ENCODE peak calls at places on chromosome X, in ten cellular contexts. K is NCI-H1694, O is T-helper 9 cell, S is T follicular helper cell, T is NAMALWA, N is stromal cell of bone marrow, R is T-helper 1 cell, G is AG04450, M is brain microvascular endothelial cell, Q is H9. D is an unnamed sample.
A peak's percentile ranks its signal among the peaks of the same experiment; 100 is the strongest.

GRCh38 chrX:133776072-133776471 is 209.3 kb downstream of the GPC3 start:
- DNase-seq in N (no peak), R (no peak), S (peak; percentile 8), O (peak; percentile 23), M (peak; percentile 10), K (peak; percentile 3), G (no peak), Q (peak; percentile 44), T (peak; percentile 14), D (no peak)

GRCh38 chrX:82757614-82758013 is 750.5 kb upstream of the POU3F4 start:
- DNase-seq in G (no peak), T (no peak), O (no peak), R (no peak), S (no peak), K (no peak), M (no peak), Q (no peak), N (no peak), D (no peak)

GRCh38 chrX:102835504-102836146 is 101.4 kb upstream of the RAB40AL start:
- DNase-seq in S (no peak), O (no peak), N (no peak), K (peak; percentile 0), R (no peak), T (peak; percentile 37), G (no peak), M (peak; percentile 43), Q (peak; percentile 37), D (no peak)

GRCh38 chrX:107826286-107827136 is 845 bp downstream of the MID2 start:
- DNase-seq in N (no peak), R (peak; percentile 11), T (no peak), O (peak; percentile 1), G (no peak), K (no peak), M (peak; percentile 31), S (peak; percentile 9), Q (peak; percentile 38), D (peak; percentile 15)

GRCh38 chrX:19017271-19017670 is 33.4 kb upstream of the PHKA2 start:
- DNase-seq in R (no peak), N (no peak), O (no peak), M (no peak), T (peak; percentile 7), Q (peak; percentile 35), S (no peak), K (no peak), G (no peak), D (no peak)

GRCh38 chrX:154317391-154318000 is 21.9 kb downstream of the TKTL1 start:
- DNase-seq in S (no peak), G (no peak), K (peak; percentile 45), N (no peak), O (no peak), T (no peak), R (no peak), Q (peak; percentile 56), M (no peak), D (no peak)

GRCh38 chrX:45009371-45010000 is 136.5 kb downstream of the KDM6A start:
- DNase-seq in G (no peak), T (no peak), Q (no peak), N (no peak), O (no peak), M (no peak), K (no peak), S (no peak), R (no peak), D (no peak)

GRCh38 chrX:2464677-2465166 is 36.1 kb downstream of the DHRSX start:
- DNase-seq in T (no peak), R (no peak), G (peak; percentile 63), N (no peak), M (peak; percentile 35), S (no peak), O (no peak), K (no peak), Q (peak; percentile 54), D (no peak)

GRCh38 chrX:139429913-139430312 is 100.6 kb upstream of the F9 start:
- DNase-seq in R (no peak), T (peak; percentile 0), N (no peak), M (no peak), G (no peak), K (no peak), Q (no peak), O (no peak), S (no peak), D (peak; percentile 3)

GRCh38 chrX:68462197-68462596 is 28.9 kb upstream of the OPHN1 start:
- DNase-seq in R (no peak), O (no peak), T (no peak), G (no peak), Q (no peak), S (no peak), N (no peak), K (no peak), M (peak; percentile 9), D (no peak)

GRCh38 chrX:1423215-1423614 is 29.5 kb downstream of the ASMTL start:
- DNase-seq in N (no peak), M (no peak), G (no peak), S (no peak), Q (no peak), R (no peak), K (no peak), T (no peak), O (no peak), D (no peak)

GRCh38 chrX:3717742-3718420 is 4.4 kb upstream of the PRKX start:
- DNase-seq in O (no peak), G (no peak), T (no peak), K (no peak), S (no peak), M (peak; percentile 56), Q (no peak), R (no peak), N (no peak), D (no peak)

GRCh38 chrX:13223868-13224555 is 95.8 kb downstream of the ATXN3L start:
- DNase-seq in T (no peak), R (no peak), O (no peak), M (peak; percentile 83), N (peak; percentile 50), S (no peak), K (no peak), G (peak; percentile 55), Q (no peak), D (no peak)

GRCh38 chrX:147911192-147912022 is at the start of gene FMR1:
- DNase-seq in O (peak; percentile 86), R (peak; percentile 92), Q (peak; percentile 88), K (peak; percentile 91), S (peak; percentile 89), G (peak; percentile 78), M (peak; percentile 88), T (peak; percentile 94), N (peak; percentile 76), D (peak; percentile 91)

GRCh38 chrX:13473666-13474516 is 95.5 kb upstream of the EGFL6 start:
- DNase-seq in O (no peak), R (no peak), K (no peak), N (no peak), M (peak; percentile 29), T (peak; percentile 28), S (no peak), G (no peak), Q (no peak), D (no peak)

GRCh38 chrX:131298846-131299245 is 9.7 kb upstream of the IGSF1 start:
- DNase-seq in K (no peak), S (no peak), N (no peak), O (no peak), Q (no peak), R (no peak), T (no peak), M (no peak), G (no peak), D (no peak)

GRCh38 chrX:140510895-140511295 is 6.0 kb upstream of the SOX3 start:
- DNase-seq in G (no peak), O (no peak), K (no peak), N (no peak), T (no peak), R (no peak), S (no peak), M (no peak), Q (peak; percentile 37), D (no peak)

GRCh38 chrX:24575496-24575895 is 71.7 kb downstream of the PCYT1B start:
- DNase-seq in T (no peak), Q (no peak), R (no peak), O (no peak), K (no peak), M (no peak), G (no peak), S (no peak), N (no peak), D (no peak)

GRCh38 chrX:44507292-44507691 is 35.4 kb downstream of the FUNDC1 start:
- DNase-seq in R (no peak), G (no peak), S (no peak), M (no peak), T (no peak), N (no peak), Q (no peak), K (no peak), O (no peak), D (no peak)

GRCh38 chrX:13087322-13088154 is 43.1 kb upstream of the FAM9C start:
- DNase-seq in K (no peak), T (peak; percentile 89), O (peak; percentile 47), G (no peak), M (peak; percentile 60), R (peak; percentile 53), S (peak; percentile 69), N (no peak), Q (no peak), D (no peak)

GRCh38 chrX:69968956-69969355 is 80.8 kb downstream of the AWAT2 start:
- DNase-seq in G (no peak), S (no peak), K (peak; percentile 60), M (no peak), O (no peak), T (no peak), Q (no peak), R (no peak), N (no peak), D (no peak)

GRCh38 chrX:41909068-41909467 is 14.3 kb downstream of the CASK start:
- DNase-seq in T (no peak), R (no peak), K (no peak), O (no peak), M (no peak), S (no peak), Q (no peak), G (no peak), N (no peak), D (no peak)

GRCh38 chrX:45801554-45801953 is 600.9 kb upstream of the DIPK2B start:
- DNase-seq in Q (no peak), G (no peak), S (no peak), T (peak; percentile 46), O (no peak), N (no peak), K (peak; percentile 9), M (peak; percentile 24), R (no peak), D (no peak)

GRCh38 chrX:7088968-7089615 is 58.4 kb upstream of the STS start:
- DNase-seq in G (no peak), Q (peak; percentile 49), O (peak; percentile 13), T (peak; percentile 64), N (no peak), R (peak; percentile 26), S (peak; percentile 8), K (no peak), M (no peak), D (no peak)

GRCh38 chrX:15854080-15854655 is 445 bp downstream of the AP1S2 start:
- DNase-seq in O (peak; percentile 41), K (no peak), S (peak; percentile 36), Q (peak; percentile 57), T (peak; percentile 43), M (no peak), R (no peak), N (no peak), G (no peak), D (peak; percentile 10)

GRCh38 chrX:40202456-40202855 is 104.7 kb upstream of the BCOR start:
- DNase-seq in Q (no peak), R (no peak), T (no peak), K (no peak), M (no peak), G (no peak), O (no peak), N (no peak), S (no peak), D (no peak)

GRCh38 chrX:40065291-40066046 is 32.3 kb downstream of the BCOR start:
- DNase-seq in O (no peak), G (no peak), K (no peak), N (no peak), T (no peak), S (no peak), M (no peak), R (no peak), Q (no peak), D (no peak)

GRCh38 chrX:139762400-139763183 is 54.6 kb upstream of the MCF2 start:
- DNase-seq in O (no peak), N (peak; percentile 64), M (peak; percentile 11), K (no peak), R (no peak), Q (no peak), T (no peak), S (no peak), G (no peak), D (no peak)

D was measured in prostate gland.